ENCODE peak calls at places on chromosomes 12 and 14, in ten cellular contexts. A, F, M, H, E, I, J, G, N and W are unnamed samples.

GRCh38 chr12:131671276-131671675 is 39.6 kb upstream of the SFSWAP start:
- DNase-seq in A (no peak), H (no peak), M (no peak), I (no peak), N (no peak), F (no peak), E (no peak), G (no peak), J (no peak), W (no peak)

GRCh38 chr14:76577090-76577489 is 184.2 kb upstream of the VASH1 start:
- DNase-seq in H (no peak), M (no peak), N (no peak), A (no peak), E (no peak), I (no peak), G (no peak), F (no peak), J (no peak), W (no peak)

GRCh38 chr12:31989987-31990386 is 30.8 kb downstream of the RESF1 start:
- DNase-seq in M (peak; percentile 89), N (no peak), G (no peak), I (no peak), E (peak; percentile 80), J (no peak), A (no peak), F (peak; percentile 38), H (peak; percentile 31), W (no peak)

GRCh38 chr14:101257551-101257950 is 303.7 kb upstream of the DIO3 start:
- DNase-seq in M (no peak), H (no peak), F (no peak), I (no peak), G (no peak), N (no peak), A (no peak), E (no peak), J (no peak), W (no peak)

GRCh38 chr12:26028953-26029740 is 70.7 kb downstream of the RASSF8 start:
- DNase-seq in J (no peak), G (peak; percentile 45), I (no peak), E (peak; percentile 45), N (peak; percentile 6), M (peak; percentile 64), H (peak; percentile 39), A (no peak), F (peak; percentile 80), W (no peak)

GRCh38 chr14:94636744-94637412 is 24.7 kb downstream of the SERPINA3 start:
- DNase-seq in H (no peak), M (peak; percentile 22), F (peak; percentile 56), I (no peak), E (no peak), G (no peak), N (no peak), J (peak; percentile 38), A (no peak), W (no peak)

GRCh38 chr12:48002773-48003218 is 1.5 kb downstream of the COL2A1 start:
- DNase-seq in F (peak; percentile 31), G (no peak), E (no peak), M (peak; percentile 34), H (peak; percentile 14), J (peak; percentile 64), N (no peak), A (no peak), I (no peak), W (no peak)

GRCh38 chr14:35819591-35820540 is 6.3 kb upstream of the BRMS1L start:
- DNase-seq in J (no peak), H (no peak), F (no peak), E (no peak), A (no peak), I (no peak), M (no peak), G (no peak), N (no peak), W (no peak)

GRCh38 chr14:96409701-96410100 is 17.8 kb downstream of the AK7 start:
- DNase-seq in I (no peak), A (no peak), N (no peak), G (no peak), F (no peak), M (no peak), J (no peak), E (no peak), H (no peak), W (no peak)

GRCh38 chr12:116556964-116557706 is 2.0 kb upstream of the MAP1LC3B2 start:
- DNase-seq in E (no peak), F (no peak), M (peak; percentile 34), G (no peak), N (no peak), A (no peak), I (no peak), H (peak; percentile 13), J (no peak), W (no peak)

GRCh38 chr14:70654609-70655008 is 12.9 kb downstream of the TTC9 start:
- DNase-seq in J (no peak), N (no peak), A (no peak), G (no peak), F (no peak), I (peak; percentile 69), E (no peak), H (no peak), M (no peak), W (no peak)

GRCh38 chr14:91753501-91754128 is 21.7 kb upstream of the CATSPERB start:
- DNase-seq in H (no peak), M (no peak), E (no peak), F (no peak), G (no peak), N (no peak), J (no peak), A (no peak), I (no peak), W (no peak)

GRCh38 chr14:72613196-72613974 is 280.5 kb downstream of the DPF3 start:
- DNase-seq in A (peak; percentile 4), E (no peak), F (peak; percentile 19), G (peak; percentile 39), M (peak; percentile 20), I (no peak), J (no peak), H (no peak), N (no peak), W (no peak)

GRCh38 chr12:120474092-120474960 is 4.8 kb upstream of the SRSF9 start:
- DNase-seq in G (no peak), I (no peak), H (peak; percentile 90), F (peak; percentile 77), M (peak; percentile 58), J (peak; percentile 18), A (no peak), E (peak; percentile 97), N (no peak), W (no peak)

GRCh38 chr12:14621821-14622220 is 54.1 kb upstream of the PLBD1 start:
- DNase-seq in F (no peak), G (no peak), H (no peak), N (peak; percentile 68), M (no peak), I (peak; percentile 70), J (no peak), E (no peak), A (no peak), W (no peak)